ENCODE peak calls at places on chromosomes 3 and 15, in four cellular contexts. One of them, this sample, is unnamed.

GRCh38 chr3:126191246-126191645 is 10.9 kb upstream of the ALDH1L1 start:
- DNase-seq in kidney epithelial cell: no peak
- DNase-seq in endothelial cell: no peak
- DNase-seq in brain microvascular endothelial cell: no peak
- DNase-seq in this sample: no peak

GRCh38 chr3:8746780-8747345 is 13.3 kb downstream of the CAV3 start:
- DNase-seq in endothelial cell: no peak
- DNase-seq in brain microvascular endothelial cell: no peak
- DNase-seq in kidney epithelial cell: no peak
- DNase-seq in this sample: no peak

GRCh38 chr3:150917941-150918340 is 12.7 kb upstream of the MINDY4B start:
- DNase-seq in kidney epithelial cell: no peak
- DNase-seq in brain microvascular endothelial cell: no peak
- DNase-seq in endothelial cell: no peak
- DNase-seq in this sample: no peak

GRCh38 chr15:31080618-31081017 is 20.9 kb downstream of the TRPM1 start:
- DNase-seq in brain microvascular endothelial cell: no peak
- DNase-seq in kidney epithelial cell: no peak
- DNase-seq in endothelial cell: peak; percentile 66
- DNase-seq in this sample: peak; percentile 34

GRCh38 chr15:74725241-74725774 is at the start of gene CYP1A1:
- DNase-seq in kidney epithelial cell: no peak
- DNase-seq in brain microvascular endothelial cell: no peak
- DNase-seq in endothelial cell: peak; percentile 28
- DNase-seq in this sample: no peak

GRCh38 chr15:80570553-80570952 is 124.6 kb upstream of the ABHD17C start:
- DNase-seq in endothelial cell: no peak
- DNase-seq in brain microvascular endothelial cell: no peak
- DNase-seq in kidney epithelial cell: no peak
- DNase-seq in this sample: no peak

GRCh38 chr15:25180606-25181289 is 226.0 kb downstream of the SNRPN start:
- DNase-seq in endothelial cell: no peak
- DNase-seq in kidney epithelial cell: no peak
- DNase-seq in brain microvascular endothelial cell: no peak
- DNase-seq in this sample: peak; percentile 3

GRCh38 chr15:62886431-62887071 is 156.0 kb upstream of the TPM1 start:
- DNase-seq in brain microvascular endothelial cell: peak; percentile 61
- DNase-seq in endothelial cell: no peak
- DNase-seq in kidney epithelial cell: no peak
- DNase-seq in this sample: no peak

GRCh38 chr15:60797444-60798040 is 318.6 kb upstream of the ICE2 start:
- DNase-seq in kidney epithelial cell: no peak
- DNase-seq in brain microvascular endothelial cell: no peak
- DNase-seq in endothelial cell: no peak
- DNase-seq in this sample: no peak

GRCh38 chr3:114155370-114155821 is 23.5 kb downstream of the DRD3 start:
- DNase-seq in endothelial cell: peak; percentile 51
- DNase-seq in brain microvascular endothelial cell: peak; percentile 34
- DNase-seq in kidney epithelial cell: no peak
- DNase-seq in this sample: no peak
- TF ChIP-seq CTCF in endothelial cell: peak; percentile 43
- TF ChIP-seq CTCF in brain microvascular endothelial cell: peak; percentile 80
- TF ChIP-seq CTCF in kidney epithelial cell: peak; percentile 56
- TF ChIP-seq CTCF in this sample: peak; percentile 42

GRCh38 chr15:27826411-27826810 is 272.7 kb downstream of the OCA2 start:
- DNase-seq in brain microvascular endothelial cell: no peak
- DNase-seq in kidney epithelial cell: no peak
- DNase-seq in endothelial cell: no peak
- DNase-seq in this sample: no peak
- TF ChIP-seq CTCF in brain microvascular endothelial cell: no peak
- TF ChIP-seq CTCF in kidney epithelial cell: no peak
- TF ChIP-seq CTCF in endothelial cell: no peak
- TF ChIP-seq CTCF in this sample: no peak

DNA sequence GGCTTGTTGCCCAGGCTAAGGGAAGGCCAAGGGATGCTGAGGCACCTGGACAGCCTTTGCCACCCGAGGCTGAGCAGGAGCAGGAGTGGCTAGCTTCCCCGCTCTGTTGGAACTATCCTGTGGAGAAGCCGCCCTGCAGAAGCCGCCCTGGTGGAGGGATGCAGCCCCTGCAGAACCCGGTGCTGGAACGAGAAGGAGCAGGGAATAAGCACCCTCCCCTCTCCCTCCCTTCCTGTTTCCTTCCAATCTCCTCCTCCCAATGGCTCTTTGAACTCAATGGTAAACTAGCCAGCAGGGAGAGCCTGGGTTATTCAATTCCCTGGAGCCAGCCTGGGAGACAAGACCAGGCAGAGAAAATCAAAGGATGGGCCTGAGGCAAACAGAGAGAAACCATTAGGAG is 11.8 kb upstream of the HRG start:
- DNase-seq in kidney epithelial cell: no peak
- DNase-seq in brain microvascular endothelial cell: no peak
- DNase-seq in endothelial cell: no peak
- DNase-seq in this sample: no peak
- TF ChIP-seq CTCF in kidney epithelial cell: peak; percentile 8
- TF ChIP-seq CTCF in brain microvascular endothelial cell: peak; percentile 44
- TF ChIP-seq CTCF in endothelial cell: no peak
- TF ChIP-seq CTCF in this sample: peak; percentile 17

GRCh38 chr3:71441925-71442620 is 141.5 kb downstream of the FOXP1 start:
- DNase-seq in brain microvascular endothelial cell: no peak
- DNase-seq in endothelial cell: no peak
- DNase-seq in kidney epithelial cell: no peak
- DNase-seq in this sample: no peak

GRCh38 chr3:71443332-71443731 is 140.2 kb downstream of the FOXP1 start:
- DNase-seq in endothelial cell: no peak
- DNase-seq in brain microvascular endothelial cell: no peak
- DNase-seq in kidney epithelial cell: no peak
- DNase-seq in this sample: no peak

GRCh38 chr3:71442648-71443047 is 140.9 kb downstream of the FOXP1 start:
- DNase-seq in endothelial cell: no peak
- DNase-seq in kidney epithelial cell: no peak
- DNase-seq in brain microvascular endothelial cell: no peak
- DNase-seq in this sample: no peak

GRCh38 chr3:71438904-71439303 is 144.6 kb downstream of the FOXP1 start:
- DNase-seq in brain microvascular endothelial cell: no peak
- DNase-seq in endothelial cell: no peak
- DNase-seq in kidney epithelial cell: no peak
- DNase-seq in this sample: no peak

GRCh38 chr3:71441217-71441924 is 142.2 kb downstream of the FOXP1 start:
- DNase-seq in endothelial cell: no peak
- DNase-seq in kidney epithelial cell: no peak
- DNase-seq in brain microvascular endothelial cell: no peak
- DNase-seq in this sample: no peak
- TF ChIP-seq CTCF in endothelial cell: no peak
- TF ChIP-seq CTCF in kidney epithelial cell: no peak
- TF ChIP-seq CTCF in brain microvascular endothelial cell: no peak
- TF ChIP-seq CTCF in this sample: no peak

GRCh38 chr15:71485094-71485693 is 325.2 kb upstream of the NR2E3 start:
- DNase-seq in kidney epithelial cell: no peak
- DNase-seq in endothelial cell: no peak
- DNase-seq in brain microvascular endothelial cell: no peak
- DNase-seq in this sample: no peak
- TF ChIP-seq CTCF in kidney epithelial cell: peak; percentile 48
- TF ChIP-seq CTCF in endothelial cell: peak; percentile 23
- TF ChIP-seq CTCF in brain microvascular endothelial cell: peak; percentile 72
- TF ChIP-seq CTCF in this sample: peak; percentile 36

GRCh38 chr15:66747866-66748265 is 45.8 kb downstream of the SMAD6 start:
- DNase-seq in kidney epithelial cell: no peak
- DNase-seq in endothelial cell: no peak
- DNase-seq in brain microvascular endothelial cell: no peak
- DNase-seq in this sample: no peak

GRCh38 chr15:66749841-66750575 is 48.0 kb downstream of the SMAD6 start:
- DNase-seq in brain microvascular endothelial cell: no peak
- DNase-seq in kidney epithelial cell: no peak
- DNase-seq in endothelial cell: no peak
- DNase-seq in this sample: no peak

GRCh38 chr15:66746231-66746605 is 44.2 kb downstream of the SMAD6 start:
- DNase-seq in brain microvascular endothelial cell: no peak
- DNase-seq in kidney epithelial cell: no peak
- DNase-seq in endothelial cell: peak; percentile 17
- DNase-seq in this sample: no peak

GRCh38 chr15:66747223-66747622 is 45.2 kb downstream of the SMAD6 start:
- DNase-seq in kidney epithelial cell: no peak
- DNase-seq in endothelial cell: no peak
- DNase-seq in brain microvascular endothelial cell: no peak
- DNase-seq in this sample: no peak

GRCh38 chr15:66748320-66748779 is 46.3 kb downstream of the SMAD6 start:
- DNase-seq in endothelial cell: no peak
- DNase-seq in kidney epithelial cell: no peak
- DNase-seq in brain microvascular endothelial cell: no peak
- DNase-seq in this sample: no peak
- TF ChIP-seq CTCF in endothelial cell: no peak
- TF ChIP-seq CTCF in kidney epithelial cell: no peak
- TF ChIP-seq CTCF in brain microvascular endothelial cell: no peak
- TF ChIP-seq CTCF in this sample: no peak

GRCh38 chr3:61631108-61631769 is 69.9 kb downstream of the PTPRG start:
- DNase-seq in kidney epithelial cell: no peak
- DNase-seq in endothelial cell: no peak
- DNase-seq in brain microvascular endothelial cell: no peak
- DNase-seq in this sample: no peak
- TF ChIP-seq CTCF in kidney epithelial cell: no peak
- TF ChIP-seq CTCF in endothelial cell: no peak
- TF ChIP-seq CTCF in brain microvascular endothelial cell: no peak
- TF ChIP-seq CTCF in this sample: no peak

GRCh38 chr3:186280737-186281136 is 81.3 kb downstream of the DGKG start:
- DNase-seq in endothelial cell: no peak
- DNase-seq in kidney epithelial cell: no peak
- DNase-seq in brain microvascular endothelial cell: no peak
- DNase-seq in this sample: no peak

GRCh38 chr3:186275436-186275835 is 86.6 kb downstream of the DGKG start:
- DNase-seq in kidney epithelial cell: no peak
- DNase-seq in endothelial cell: no peak
- DNase-seq in brain microvascular endothelial cell: no peak
- DNase-seq in this sample: no peak

GRCh38 chr3:186281172-186281571 is 80.9 kb downstream of the DGKG start:
- DNase-seq in endothelial cell: no peak
- DNase-seq in kidney epithelial cell: no peak
- DNase-seq in brain microvascular endothelial cell: peak; percentile 94
- DNase-seq in this sample: no peak

GRCh38 chr3:186273586-186273985 is 88.4 kb downstream of the DGKG start:
- DNase-seq in endothelial cell: no peak
- DNase-seq in kidney epithelial cell: no peak
- DNase-seq in brain microvascular endothelial cell: no peak
- DNase-seq in this sample: no peak

DNA sequence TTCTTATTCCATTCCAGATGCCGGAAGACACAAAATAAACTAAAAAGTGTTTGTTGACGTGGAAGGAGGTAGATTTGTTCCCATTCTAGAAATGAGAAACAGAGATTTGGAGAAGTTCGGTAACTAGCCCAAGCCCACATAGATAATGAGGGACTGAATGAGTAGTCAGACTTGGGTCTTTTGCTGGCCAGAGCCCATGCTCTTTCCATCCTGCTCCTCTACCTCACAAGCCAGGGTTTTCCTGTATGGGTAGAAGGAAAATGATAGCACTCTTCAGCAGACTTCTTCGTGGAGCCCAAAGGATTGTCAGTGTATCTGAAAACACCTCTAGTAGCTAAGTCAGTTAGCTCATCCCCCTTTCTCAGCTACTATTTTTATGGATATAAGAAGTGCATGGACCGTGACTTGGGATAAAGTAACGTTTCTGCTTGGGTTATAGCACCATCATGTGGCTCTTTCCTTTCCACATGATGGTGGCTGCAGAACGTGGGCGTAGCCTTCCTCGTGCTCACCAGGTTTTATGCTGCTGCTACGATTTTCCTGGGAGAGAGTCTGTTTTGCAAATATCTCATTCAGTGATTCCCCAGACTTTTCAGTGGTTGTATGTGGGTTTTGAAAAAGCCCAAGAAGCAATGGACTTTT is 84.6 kb downstream of the DGKG start:
- DNase-seq in kidney epithelial cell: no peak
- DNase-seq in brain microvascular endothelial cell: peak; percentile 56
- DNase-seq in endothelial cell: peak; percentile 23
- DNase-seq in this sample: no peak
- TF ChIP-seq CTCF in kidney epithelial cell: peak; percentile 62
- TF ChIP-seq CTCF in brain microvascular endothelial cell: peak; percentile 77
- TF ChIP-seq CTCF in endothelial cell: no peak
- TF ChIP-seq CTCF in this sample: peak; percentile 73